ENCODE peak calls at places on chromosomes 6 and 20, in five cellular contexts. G is HTR-8/SVneo, F is left lung, N is Ammon's horn, E is AG08396. W is an unnamed sample.
A peak's percentile ranks its signal among the peaks of the same experiment; 100 is the strongest.

GRCh38 chr6:133973109-133973971 is 20.3 kb downstream of the TBPL1 start:
- DNase-seq in N (peak; percentile 75), G (peak; percentile 33), F (no peak), E (no peak), W (peak; percentile 67)

GRCh38 chr6:152170702-152171667 is 363.5 kb downstream of the ESR1 start:
- DNase-seq in F (no peak), G (no peak), N (no peak), E (no peak), W (no peak)

GRCh38 chr20:19849341-19850189 is 91.5 kb downstream of the RIN2 start:
- DNase-seq in G (no peak), E (peak; percentile 23), N (peak; percentile 80), F (no peak), W (no peak)

GRCh38 chr6:85580878-85581267 is 12.8 kb downstream of the SNX14 start:
- DNase-seq in E (peak; percentile 15), G (no peak), F (no peak), N (no peak), W (no peak)

GRCh38 chr20:21435576-21435975 is 38.2 kb upstream of the NKX2-4 start:
- DNase-seq in G (no peak), N (no peak), E (no peak), F (no peak), W (no peak)

GRCh38 chr6:148304976-148305375 is 37.7 kb upstream of the SASH1 start:
- DNase-seq in G (no peak), F (no peak), E (no peak), N (no peak), W (no peak)

GRCh38 chr20:23161968-23162696 is 76.0 kb upstream of the CD93 start:
- DNase-seq in F (peak; percentile 91), N (peak; percentile 27), G (no peak), E (no peak), W (no peak)

GRCh38 chr6:215335-216034 is 76.8 kb upstream of the DUSP22 start:
- DNase-seq in G (no peak), E (no peak), N (no peak), F (peak; percentile 57), W (no peak)

GRCh38 chr20:50762435-50763201 is 31.2 kb downstream of the PARD6B start:
- DNase-seq in N (peak; percentile 83), G (no peak), F (peak; percentile 71), E (peak; percentile 46), W (no peak)

GRCh38 chr20:60050193-60050960 is 92.2 kb downstream of the CDH26 start:
- DNase-seq in N (no peak), F (no peak), G (no peak), E (no peak), W (no peak)

GRCh38 chr6:44076366-44077200 is 50.7 kb downstream of the MRPL14 start:
- DNase-seq in N (peak; percentile 56), E (peak; percentile 58), G (no peak), F (no peak), W (no peak)

GRCh38 chr6:154302111-154302752 is 54.4 kb downstream of the IPCEF1 start:
- DNase-seq in N (peak; percentile 46), F (no peak), G (no peak), E (peak; percentile 49), W (peak; percentile 99)

GRCh38 chr6:132021552-132022375 is 70.6 kb upstream of the CCN2 start:
- DNase-seq in G (no peak), N (no peak), F (no peak), E (no peak), W (no peak)

GRCh38 chr6:31190488-31190887 is 20.0 kb upstream of the POU5F1 start:
- DNase-seq in G (no peak), N (no peak), E (no peak), F (no peak), W (no peak)

GRCh38 chr20:14062786-14063185 is 67.5 kb downstream of the MACROD2 start:
- DNase-seq in N (no peak), G (no peak), E (peak; percentile 7), F (no peak), W (no peak)

GRCh38 chr6:44047179-44047546 is 80.1 kb downstream of the MRPL14 start:
- DNase-seq in N (no peak), E (no peak), F (no peak), G (no peak), W (no peak)

GRCh38 chr6:106104941-106105340 is 18.8 kb downstream of the PRDM1 start:
- DNase-seq in N (no peak), E (no peak), G (no peak), F (no peak), W (no peak)

GRCh38 chr6:13668291-13668928 is 43.2 kb downstream of the RANBP9 start:
- DNase-seq in G (no peak), N (no peak), F (no peak), E (no peak), W (peak; percentile 18)

GRCh38 chr20:58001381-58001780 is 227.1 kb downstream of the ANKRD60 start:
- DNase-seq in F (no peak), G (no peak), N (no peak), E (no peak), W (no peak)

GRCh38 chr6:75609639-75610590 is 8.2 kb downstream of the SENP6 start:
- DNase-seq in G (no peak), E (no peak), F (no peak), N (no peak), W (no peak)

GRCh38 chr6:94956910-94957309 is 620.4 kb upstream of the MANEA start:
- DNase-seq in F (no peak), E (no peak), N (no peak), G (no peak), W (no peak)

GRCh38 chr6:20877008-20877937 is 343.0 kb downstream of the CDKAL1 start:
- DNase-seq in F (peak; percentile 68), E (peak; percentile 77), G (peak; percentile 75), N (no peak), W (peak; percentile 21)

GRCh38 chr6:31799781-31800180 is 4.2 kb upstream of the VARS1 start:
- DNase-seq in F (no peak), N (no peak), G (no peak), E (peak; percentile 28), W (no peak)

GRCh38 chr6:155693573-155694428 is 238.2 kb upstream of the NOX3 start:
- DNase-seq in E (no peak), F (no peak), G (no peak), N (no peak), W (no peak)

GRCh38 chr6:111357680-111358079 is 125.3 kb downstream of the REV3L start:
- DNase-seq in G (no peak), F (no peak), E (no peak), N (no peak), W (no peak)

GRCh38 chr6:7821426-7821825 is 89.2 kb downstream of the TXNDC5 start:
- DNase-seq in F (no peak), G (no peak), E (no peak), N (no peak), W (no peak)

GRCh38 chr6:120564779-120565178 is 769.5 kb downstream of the TBC1D32 start:
- DNase-seq in F (no peak), E (no peak), N (no peak), G (no peak), W (no peak)

GRCh38 chr20:1325173-1326030 is 3.5 kb downstream of the SDCBP2 start:
- DNase-seq in G (peak; percentile 99), F (peak; percentile 98), E (peak; percentile 97), N (peak; percentile 98), W (peak; percentile 91)

GRCh38 chr6:3205913-3206312 is 21.5 kb downstream of the TUBB2B start:
- DNase-seq in F (no peak), N (no peak), E (no peak), G (no peak), W (no peak)